ENCODE peak calls at places on chromosomes 12 and 14, in nine cellular contexts. L is lung; C is activated T-cell treated with anti-CD3 and anti-CD28 coated beads for 48 hours; B is SK-N-SH; F is frontal cortex; S is fibroblast of lung; D is T-helper 2 cell; X is stimulated activated CD8-positive, alpha-beta memory T cell treated with anti-CD3 and anti-CD28 coated beads, Interleukin-15, amount 100 ng/mL, for 4 hours; P is HCEC 1CT. Z is an unnamed sample.

GRCh38 chr12:4133636-4134433 is 139.7 kb upstream of the CCND2 start:
- DNase-seq in L (no peak), C (no peak), B (no peak), F (no peak), S (no peak), D (no peak), X (no peak), P (no peak), Z (no peak)

GRCh38 chr12:86265329-86265695 is 9.1 kb upstream of the MGAT4C start:
- DNase-seq in L (no peak), C (no peak), B (no peak), F (no peak), S (no peak), D (no peak), X (no peak), P (no peak), Z (no peak)

GRCh38 chr12:49621651-49622500 is 1.5 kb upstream of the PRPF40B start:
- DNase-seq in L (no peak), C (no peak), B (peak), F (no peak), S (no peak), D (no peak), X (no peak), P (no peak), Z (no peak)

GRCh38 chr14:25111061-25111601 is 61.2 kb upstream of the STXBP6 start:
- DNase-seq in L (no peak), C (no peak), B (no peak), F (no peak), S (peak), D (no peak), X (no peak), P (peak), Z (no peak)

GRCh38 chr12:53862831-53863230 is 75.8 kb upstream of the HOXC13 start:
- DNase-seq in L (no peak), C (no peak), B (no peak), F (no peak), S (no peak), D (no peak), X (no peak), P (peak), Z (no peak)

GRCh38 chr12:67080637-67081036 is 188.5 kb upstream of the CAND1 start:
- DNase-seq in L (no peak), C (no peak), B (no peak), F (no peak), S (no peak), D (no peak), X (no peak), P (no peak), Z (no peak)

GRCh38 chr12:71871116-71871515 is 31.6 kb downstream of the TBC1D15 start:
- DNase-seq in L (no peak), C (no peak), B (no peak), F (no peak), S (peak), D (no peak), X (no peak), P (peak), Z (no peak)

GRCh38 chr12:51187370-51187987 is 14.5 kb upstream of the TFCP2 start:
- DNase-seq in L (no peak), C (no peak), B (peak), F (no peak), S (no peak), D (no peak), X (no peak), P (no peak), Z (no peak)

GRCh38 chr12:130357729-130358330 is 20.1 kb downstream of the PIWIL1 start:
- DNase-seq in L (no peak), C (no peak), B (no peak), F (no peak), S (no peak), D (no peak), X (no peak), P (no peak), Z (no peak)

GRCh38 chr14:65332141-65332871 is 80.2 kb upstream of the FUT8 start:
- DNase-seq in L (no peak), C (no peak), B (no peak), F (no peak), S (no peak), D (no peak), X (no peak), P (peak), Z (no peak)

GRCh38 chr14:104140463-104141331 is 2.3 kb downstream of the KIF26A start:
- DNase-seq in L (no peak), C (no peak), B (peak), F (no peak), S (no peak), D (no peak), X (no peak), P (no peak), Z (no peak)

GRCh38 chr14:96287856-96288255 is 31.8 kb downstream of the BDKRB1 start:
- DNase-seq in L (no peak), C (no peak), B (no peak), F (no peak), S (no peak), D (no peak), X (no peak), P (no peak), Z (no peak)

GRCh38 chr14:23076785-23077408 is 18.0 kb downstream of the ACIN1 start:
- DNase-seq in L (no peak), C (no peak), B (peak), F (no peak), S (peak), D (no peak), X (no peak), P (no peak), Z (no peak)

GRCh38 chr12:109734219-109735000 is 20.8 kb downstream of the FAM222A start:
- DNase-seq in L (no peak), C (no peak), B (peak), F (no peak), S (no peak), D (no peak), X (no peak), P (peak), Z (no peak)

Z was measured in C1 segment of cervical spinal cord.